ENCODE peak calls at places on chromosomes 1 and 21, in four cellular contexts. V is SK-N-SH, A is GM12878, S is H1. N is an unnamed sample.

GRCh38 chr1:48107516-48107915 is 110.3 kb upstream of the TRABD2B start:
- DNase-seq in V (no peak), A (no peak), S (no peak), N (no peak)

GRCh38 chr1:80656628-80657019 is 1144.1 kb upstream of the ADGRL2 start:
- DNase-seq in A (no peak), V (no peak), S (no peak), N (peak)

GRCh38 chr1:51518033-51518729 is 885 bp downstream of the EPS15 start:
- DNase-seq in V (no peak), S (peak), A (peak), N (peak)

GRCh38 chr1:161115132-161115711 is 2.6 kb downstream of the PFDN2 start:
- DNase-seq in V (no peak), S (no peak), A (no peak), N (peak)

GRCh38 chr1:50704126-50704525 is 255.9 kb downstream of the FAF1 start:
- DNase-seq in V (peak), A (no peak), S (no peak), N (peak)

GRCh38 chr1:84996846-84997666 is at the start of gene MCOLN2:
- DNase-seq in A (no peak), S (peak), V (peak), N (no peak)

GRCh38 chr1:91742848-91743292 is 143.1 kb downstream of the TGFBR3 start:
- DNase-seq in V (no peak), S (no peak), A (no peak), N (no peak)

GRCh38 chr21:40253112-40253511 is 385.9 kb downstream of the PCP4 start:
- DNase-seq in V (no peak), A (no peak), S (no peak), N (no peak)

GRCh38 chr21:35059742-35060141 is 10.6 kb upstream of the RUNX1 start:
- DNase-seq in V (no peak), A (no peak), S (no peak), N (no peak)

GRCh38 chr1:225653463-225654276 is 747 bp upstream of the ENAH start:
- DNase-seq in S (peak), A (no peak), V (no peak), N (peak)

GRCh38 chr1:161226759-161227158 is 899 bp downstream of the TOMM40L start:
- DNase-seq in V (no peak), A (no peak), S (no peak), N (no peak)

GRCh38 chr1:172640146-172640545 is 18.8 kb upstream of the FASLG start:
- DNase-seq in S (no peak), A (no peak), V (no peak), N (no peak)

DNA sequence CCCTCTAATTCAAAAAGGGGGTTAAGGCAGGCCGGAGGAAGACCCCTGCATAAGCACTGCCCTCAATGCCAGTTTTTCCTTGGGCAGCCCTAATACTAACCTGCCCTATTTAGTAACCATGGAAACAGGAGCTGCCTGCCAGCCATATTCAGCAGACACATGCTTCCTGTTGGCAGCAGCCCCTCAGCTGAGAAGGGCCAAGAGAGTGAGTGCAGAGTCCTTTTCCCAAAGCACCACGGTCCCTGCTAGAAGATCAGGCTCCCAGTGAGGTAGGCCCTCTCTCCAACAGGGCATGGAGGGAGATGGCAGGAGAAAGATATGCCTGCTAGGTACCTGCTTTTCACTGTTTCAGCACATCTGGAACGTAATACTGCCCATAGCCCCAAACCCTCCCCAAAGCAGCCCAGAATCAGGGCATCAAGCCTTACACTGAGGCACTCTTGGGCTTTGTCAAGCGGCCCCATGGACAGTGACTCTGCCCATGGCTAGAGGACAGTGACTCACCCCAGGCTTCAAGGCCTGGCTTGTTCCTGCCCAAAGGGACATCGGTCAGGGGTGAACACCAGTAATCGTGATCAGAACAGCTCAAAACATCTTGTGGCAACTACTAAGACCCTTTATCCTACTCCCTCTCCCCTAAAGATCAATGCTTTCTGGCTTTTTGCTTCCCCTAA is 64.5 kb downstream of the BCAR3 start:
- DNase-seq in S (no peak), A (no peak), V (peak), N (peak)
- TF ChIP-seq TCF12 in S (no peak), A (no peak), V (no peak), N (no peak)

DNA sequence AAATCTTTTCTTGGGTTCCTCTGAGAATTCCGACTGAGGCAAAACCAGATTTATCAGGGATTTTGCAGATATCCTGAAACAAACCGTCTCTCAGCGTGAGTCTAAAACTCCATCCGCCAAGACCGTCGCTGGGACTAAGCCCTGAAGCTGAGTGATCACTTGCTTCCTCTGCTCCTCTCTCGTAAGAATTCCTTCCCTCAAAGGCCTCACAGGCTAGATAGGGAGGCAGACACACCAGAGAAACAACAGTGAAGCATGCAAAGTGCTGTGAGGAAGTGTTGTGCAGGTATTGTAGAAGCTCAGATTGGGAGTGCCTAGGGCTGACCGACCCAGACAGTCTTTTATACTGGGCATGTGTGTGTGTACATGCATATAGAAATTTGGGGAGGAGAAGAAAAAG is 119.1 kb downstream of the RGS7 start:
- DNase-seq in V (no peak), A (no peak), S (no peak), N (no peak)
- TF ChIP-seq TCF12 in V (no peak), A (no peak), S (no peak), N (no peak)

GRCh38 chr1:180365039-180365438 is 135.0 kb downstream of the LHX4 start:
- DNase-seq in A (no peak), S (no peak), V (no peak), N (peak)
- TF ChIP-seq TCF12 in A (no peak), S (no peak), V (no peak), N (no peak)

DNA sequence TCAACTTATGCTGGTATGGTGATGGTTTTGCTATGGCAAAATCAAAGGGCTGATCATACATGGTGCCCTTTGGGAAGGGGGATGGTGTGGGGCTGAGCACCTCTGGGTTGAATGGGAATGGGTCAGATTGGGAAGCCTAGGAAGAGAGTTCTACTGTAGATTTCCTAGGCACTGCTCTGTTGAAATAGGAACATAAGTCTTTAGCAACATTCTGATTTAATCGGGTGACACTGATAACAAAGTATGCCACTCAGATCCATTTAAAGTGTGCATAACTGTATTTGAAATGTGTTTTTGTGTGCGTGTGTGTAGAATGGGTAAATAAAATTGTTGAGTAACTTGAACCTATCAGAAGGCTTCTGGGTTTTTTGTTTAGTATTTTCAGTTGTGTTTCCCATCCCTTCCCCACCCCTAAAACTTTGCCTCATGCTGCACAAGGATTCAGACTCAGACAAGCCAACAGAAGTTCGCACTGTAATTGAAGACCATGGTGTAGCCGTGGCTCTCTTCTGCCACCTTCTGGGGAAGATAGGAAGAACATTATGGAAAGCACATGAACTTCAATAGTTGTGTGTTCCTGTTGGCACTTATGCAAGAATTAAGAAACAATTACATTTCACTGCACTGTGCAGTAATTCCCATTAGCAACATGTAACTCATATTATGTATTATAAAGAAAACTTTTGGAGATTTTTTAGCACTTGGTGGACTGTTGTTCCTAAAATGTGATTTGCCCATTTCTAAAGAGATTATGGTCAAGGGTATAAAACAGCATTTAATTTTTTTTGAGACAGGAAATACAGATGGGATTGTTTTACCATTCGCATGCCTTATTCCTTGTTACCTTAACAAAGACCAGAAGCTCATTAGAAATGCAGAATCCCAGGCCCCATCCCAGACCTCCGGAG is 10.9 kb upstream of the C4BPB start:
- DNase-seq in V (peak), A (peak), S (peak), N (peak)
- TF ChIP-seq TCF12 in V (no peak), A (no peak), S (no peak), N (no peak)

GRCh38 chr1:37714226-37714625 is 21.9 kb downstream of the CDCA8 start:
- DNase-seq in A (no peak), S (no peak), V (no peak), N (no peak)

GRCh38 chr1:37717631-37718030 is 25.3 kb downstream of the CDCA8 start:
- DNase-seq in S (no peak), V (no peak), A (no peak), N (no peak)

GRCh38 chr1:37718181-37718900 is 26.0 kb downstream of the CDCA8 start:
- DNase-seq in S (no peak), V (no peak), A (no peak), N (no peak)

GRCh38 chr1:37716321-37716720 is 24.0 kb downstream of the CDCA8 start:
- DNase-seq in A (no peak), V (no peak), S (no peak), N (no peak)

DNA sequence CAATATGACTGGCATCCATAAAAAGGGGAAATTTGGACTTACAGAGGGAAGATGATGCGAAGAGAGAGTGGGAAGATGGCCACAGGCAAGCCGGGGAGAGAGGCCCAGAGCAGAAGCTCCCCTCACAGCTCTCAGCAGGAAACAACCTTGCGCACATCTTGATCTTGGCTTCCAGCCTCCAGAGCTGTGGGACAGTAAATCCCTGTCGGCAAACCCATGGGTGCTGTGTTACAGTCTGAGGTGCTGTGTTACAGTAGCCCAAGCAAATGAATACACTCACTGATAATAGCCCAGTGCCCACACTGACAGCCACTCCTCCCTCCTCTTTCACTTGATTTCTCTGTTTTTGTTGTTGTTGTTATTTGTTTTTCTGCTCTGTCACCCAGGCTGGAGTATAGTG is 22.4 kb downstream of the CDCA8 start:
- DNase-seq in S (no peak), V (no peak), A (no peak), N (no peak)
- TF ChIP-seq TCF12 in S (no peak), V (no peak), A (no peak), N (no peak)

DNA sequence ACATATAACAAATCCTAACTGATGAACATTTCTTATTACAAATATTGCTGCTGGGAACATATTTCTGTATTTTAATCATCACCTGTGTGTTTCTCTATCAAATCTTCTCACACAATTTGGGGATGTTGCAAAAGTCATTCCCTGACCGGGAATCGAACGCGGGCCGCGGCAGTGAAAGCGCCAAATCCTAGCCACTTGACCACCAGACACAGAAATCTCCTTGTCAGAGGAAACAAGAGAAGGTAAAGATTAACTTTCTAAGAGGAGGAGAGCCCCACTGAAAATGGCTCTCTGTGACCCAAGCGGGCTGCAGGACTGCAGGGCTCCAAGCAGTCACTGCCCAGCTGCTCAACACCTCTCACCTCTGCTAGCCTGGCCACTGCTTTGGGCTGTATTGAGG is 304.9 kb downstream of the FAM72C start:
- DNase-seq in V (no peak), A (no peak), S (no peak), N (no peak)
- TF ChIP-seq TCF12 in V (no peak), A (no peak), S (no peak), N (no peak)

N was measured in HepG2.